ENCODE peak calls at places on chromosomes 2 and 18, in seven cellular contexts. One of them, this sample, is unnamed.
A peak's percentile ranks its signal among the peaks of the same experiment; 100 is the strongest.

GRCh38 chr18:63317982-63318881 is 1.3 kb downstream of the BCL2 start:
- DNase-seq in pancreas: peak; percentile 74
- DNase-seq in cardiac fibroblast: no peak
- DNase-seq in cardiac muscle cell: no peak
- DNase-seq in mesothelial cell of epicardium: peak; percentile 35
- DNase-seq in D721Med: no peak
- DNase-seq in MCF 10A: no peak
- DNase-seq in this sample: no peak

GRCh38 chr2:165833156-165833555 is 39.1 kb upstream of the GALNT3 start:
- DNase-seq in pancreas: no peak
- DNase-seq in cardiac fibroblast: peak; percentile 42
- DNase-seq in cardiac muscle cell: peak; percentile 59
- DNase-seq in mesothelial cell of epicardium: no peak
- DNase-seq in D721Med: no peak
- DNase-seq in MCF 10A: peak; percentile 74
- DNase-seq in this sample: no peak

GRCh38 chr2:32865399-32866068 is 81.2 kb upstream of the LTBP1 start:
- DNase-seq in pancreas: no peak
- DNase-seq in cardiac fibroblast: peak; percentile 66
- DNase-seq in cardiac muscle cell: peak; percentile 83
- DNase-seq in mesothelial cell of epicardium: no peak
- DNase-seq in D721Med: no peak
- DNase-seq in MCF 10A: peak; percentile 68
- DNase-seq in this sample: no peak

GRCh38 chr2:7634370-7634769 is 717.2 kb downstream of the RNF144A start:
- DNase-seq in pancreas: no peak
- DNase-seq in cardiac fibroblast: no peak
- DNase-seq in cardiac muscle cell: no peak
- DNase-seq in mesothelial cell of epicardium: no peak
- DNase-seq in D721Med: no peak
- DNase-seq in MCF 10A: no peak
- DNase-seq in this sample: no peak

GRCh38 chr2:58042486-58042970 is 4.1 kb upstream of the VRK2 start:
- DNase-seq in pancreas: no peak
- DNase-seq in cardiac fibroblast: peak; percentile 84
- DNase-seq in cardiac muscle cell: peak; percentile 92
- DNase-seq in mesothelial cell of epicardium: no peak
- DNase-seq in D721Med: no peak
- DNase-seq in MCF 10A: peak; percentile 92
- DNase-seq in this sample: no peak

GRCh38 chr18:79774111-79774510 is 23.6 kb upstream of the KCNG2 start:
- DNase-seq in pancreas: peak; percentile 32
- DNase-seq in cardiac fibroblast: no peak
- DNase-seq in cardiac muscle cell: no peak
- DNase-seq in mesothelial cell of epicardium: no peak
- DNase-seq in D721Med: no peak
- DNase-seq in MCF 10A: no peak
- DNase-seq in this sample: no peak

GRCh38 chr18:79380816-79381806 is 14.6 kb upstream of the NFATC1 start:
- DNase-seq in pancreas: peak; percentile 89
- DNase-seq in cardiac fibroblast: peak; percentile 57
- DNase-seq in cardiac muscle cell: peak; percentile 57
- DNase-seq in mesothelial cell of epicardium: no peak
- DNase-seq in D721Med: peak; percentile 99
- DNase-seq in MCF 10A: peak; percentile 54
- DNase-seq in this sample: no peak

GRCh38 chr2:176088048-176088936 is 4.2 kb upstream of the HOXD13 start:
- DNase-seq in pancreas: peak; percentile 82
- DNase-seq in cardiac fibroblast: peak; percentile 46
- DNase-seq in cardiac muscle cell: peak; percentile 48
- DNase-seq in mesothelial cell of epicardium: no peak
- DNase-seq in D721Med: no peak
- DNase-seq in MCF 10A: peak; percentile 66
- DNase-seq in this sample: no peak

GRCh38 chr2:111116016-111116746 is 4.5 kb upstream of the BCL2L11 start:
- DNase-seq in pancreas: no peak
- DNase-seq in cardiac fibroblast: no peak
- DNase-seq in cardiac muscle cell: no peak
- DNase-seq in mesothelial cell of epicardium: no peak
- DNase-seq in D721Med: no peak
- DNase-seq in MCF 10A: no peak
- DNase-seq in this sample: no peak

GRCh38 chr2:71720596-71721361 is 267.4 kb downstream of the DYSF start:
- DNase-seq in pancreas: no peak
- DNase-seq in cardiac fibroblast: no peak
- DNase-seq in cardiac muscle cell: no peak
- DNase-seq in mesothelial cell of epicardium: no peak
- DNase-seq in D721Med: no peak
- DNase-seq in MCF 10A: no peak
- DNase-seq in this sample: no peak

GRCh38 chr18:62435435-62436031 is 87.3 kb upstream of the ZCCHC2 start:
- DNase-seq in pancreas: no peak
- DNase-seq in cardiac fibroblast: no peak
- DNase-seq in cardiac muscle cell: no peak
- DNase-seq in mesothelial cell of epicardium: no peak
- DNase-seq in D721Med: no peak
- DNase-seq in MCF 10A: no peak
- DNase-seq in this sample: no peak

GRCh38 chr2:56770490-56770889 is 586.7 kb downstream of the CCDC85A start:
- DNase-seq in pancreas: no peak
- DNase-seq in cardiac fibroblast: peak; percentile 27
- DNase-seq in cardiac muscle cell: peak; percentile 41
- DNase-seq in mesothelial cell of epicardium: no peak
- DNase-seq in D721Med: no peak
- DNase-seq in MCF 10A: peak; percentile 8
- DNase-seq in this sample: no peak

GRCh38 chr2:241148239-241148638 is 1.0 kb downstream of the PASK start:
- DNase-seq in pancreas: no peak
- DNase-seq in cardiac fibroblast: no peak
- DNase-seq in cardiac muscle cell: no peak
- DNase-seq in mesothelial cell of epicardium: no peak
- DNase-seq in D721Med: no peak
- DNase-seq in MCF 10A: no peak
- DNase-seq in this sample: peak; percentile 38

GRCh38 chr2:4900242-4900641 is 791.9 kb upstream of the SOX11 start:
- DNase-seq in pancreas: no peak
- DNase-seq in cardiac fibroblast: no peak
- DNase-seq in cardiac muscle cell: no peak
- DNase-seq in mesothelial cell of epicardium: no peak
- DNase-seq in D721Med: no peak
- DNase-seq in MCF 10A: no peak
- DNase-seq in this sample: no peak

GRCh38 chr18:48336332-48336731 is 72.9 kb downstream of the ZBTB7C start:
- DNase-seq in pancreas: no peak
- DNase-seq in cardiac fibroblast: peak; percentile 20
- DNase-seq in cardiac muscle cell: peak; percentile 28
- DNase-seq in mesothelial cell of epicardium: no peak
- DNase-seq in D721Med: no peak
- DNase-seq in MCF 10A: no peak
- DNase-seq in this sample: no peak
- TF ChIP-seq CTCF in pancreas: no peak
- TF ChIP-seq CTCF in cardiac fibroblast: peak; percentile 20
- TF ChIP-seq CTCF in cardiac muscle cell: peak; percentile 34
- TF ChIP-seq CTCF in mesothelial cell of epicardium: no peak
- TF ChIP-seq CTCF in D721Med: no peak
- TF ChIP-seq CTCF in MCF 10A: no peak
- TF ChIP-seq CTCF in this sample: no peak

DNA sequence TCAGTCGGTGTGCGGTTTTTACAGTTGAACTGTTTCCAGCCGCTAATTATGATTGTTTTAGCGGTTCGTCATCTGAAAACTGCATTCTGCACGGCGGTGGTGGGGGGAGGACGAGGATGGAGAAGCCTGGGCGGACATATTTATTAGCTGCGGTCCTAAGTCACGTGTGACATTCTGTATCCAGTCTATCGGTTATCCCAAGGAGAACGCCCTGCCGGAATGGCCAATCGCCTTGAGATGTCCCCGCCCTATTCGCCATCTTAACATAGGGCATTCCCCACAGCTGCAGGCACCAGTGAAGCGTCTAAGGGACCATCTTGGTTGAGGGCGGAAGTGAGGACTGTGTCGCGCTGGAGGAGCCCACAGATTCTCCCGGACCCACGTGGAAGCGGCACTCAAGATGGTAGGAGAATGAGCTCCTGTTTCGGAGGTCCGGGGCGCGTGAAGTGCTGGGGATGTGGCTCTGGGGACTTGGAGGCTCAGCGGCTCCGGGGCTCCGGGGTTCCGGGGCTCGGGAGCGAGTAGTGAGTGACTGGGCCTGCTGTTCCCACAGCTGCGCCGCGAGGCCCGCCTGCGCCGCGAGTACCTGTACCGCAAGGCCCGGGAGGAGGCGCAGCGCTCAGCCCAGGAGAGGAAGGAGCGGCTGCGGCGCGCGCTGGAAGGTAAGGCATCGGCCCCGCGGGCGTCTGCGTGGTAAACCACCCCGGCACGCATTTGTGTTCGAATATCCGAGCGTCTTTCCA is at the start of gene IMP4:
- DNase-seq in pancreas: peak; percentile 87
- DNase-seq in cardiac fibroblast: peak; percentile 99
- DNase-seq in cardiac muscle cell: peak; percentile 100
- DNase-seq in mesothelial cell of epicardium: peak; percentile 87
- DNase-seq in D721Med: peak; percentile 76
- DNase-seq in MCF 10A: peak; percentile 99
- DNase-seq in this sample: peak; percentile 96
- TF ChIP-seq CTCF in pancreas: no peak
- TF ChIP-seq CTCF in cardiac fibroblast: peak; percentile 33
- TF ChIP-seq CTCF in cardiac muscle cell: peak; percentile 43
- TF ChIP-seq CTCF in mesothelial cell of epicardium: no peak
- TF ChIP-seq CTCF in D721Med: peak; percentile 6
- TF ChIP-seq CTCF in MCF 10A: no peak
- TF ChIP-seq CTCF in this sample: peak; percentile 74

GRCh38 chr18:7789853-7790552 is 222.9 kb downstream of the PTPRM start:
- DNase-seq in pancreas: no peak
- DNase-seq in cardiac fibroblast: peak; percentile 69
- DNase-seq in cardiac muscle cell: peak; percentile 67
- DNase-seq in mesothelial cell of epicardium: no peak
- DNase-seq in D721Med: peak; percentile 28
- DNase-seq in MCF 10A: peak; percentile 68
- DNase-seq in this sample: no peak
- TF ChIP-seq CTCF in pancreas: peak; percentile 35
- TF ChIP-seq CTCF in cardiac fibroblast: peak; percentile 56
- TF ChIP-seq CTCF in cardiac muscle cell: peak; percentile 60
- TF ChIP-seq CTCF in mesothelial cell of epicardium: peak; percentile 64
- TF ChIP-seq CTCF in D721Med: peak; percentile 47
- TF ChIP-seq CTCF in MCF 10A: peak; percentile 41
- TF ChIP-seq CTCF in this sample: peak; percentile 88

GRCh38 chr2:67986258-67986657 is 76.5 kb downstream of the C1D start:
- DNase-seq in pancreas: no peak
- DNase-seq in cardiac fibroblast: no peak
- DNase-seq in cardiac muscle cell: no peak
- DNase-seq in mesothelial cell of epicardium: no peak
- DNase-seq in D721Med: no peak
- DNase-seq in MCF 10A: no peak
- DNase-seq in this sample: no peak
- TF ChIP-seq CTCF in pancreas: no peak
- TF ChIP-seq CTCF in cardiac fibroblast: no peak
- TF ChIP-seq CTCF in cardiac muscle cell: no peak
- TF ChIP-seq CTCF in mesothelial cell of epicardium: no peak
- TF ChIP-seq CTCF in D721Med: no peak
- TF ChIP-seq CTCF in MCF 10A: no peak
- TF ChIP-seq CTCF in this sample: no peak

GRCh38 chr18:52869942-52870907 is 530.2 kb downstream of the DCC start:
- DNase-seq in pancreas: peak; percentile 48
- DNase-seq in cardiac fibroblast: no peak
- DNase-seq in cardiac muscle cell: no peak
- DNase-seq in mesothelial cell of epicardium: no peak
- DNase-seq in D721Med: no peak
- DNase-seq in MCF 10A: no peak
- DNase-seq in this sample: no peak
- TF ChIP-seq CTCF in pancreas: no peak
- TF ChIP-seq CTCF in cardiac fibroblast: no peak
- TF ChIP-seq CTCF in cardiac muscle cell: no peak
- TF ChIP-seq CTCF in mesothelial cell of epicardium: no peak
- TF ChIP-seq CTCF in D721Med: no peak
- TF ChIP-seq CTCF in MCF 10A: no peak
- TF ChIP-seq CTCF in this sample: no peak

DNA sequence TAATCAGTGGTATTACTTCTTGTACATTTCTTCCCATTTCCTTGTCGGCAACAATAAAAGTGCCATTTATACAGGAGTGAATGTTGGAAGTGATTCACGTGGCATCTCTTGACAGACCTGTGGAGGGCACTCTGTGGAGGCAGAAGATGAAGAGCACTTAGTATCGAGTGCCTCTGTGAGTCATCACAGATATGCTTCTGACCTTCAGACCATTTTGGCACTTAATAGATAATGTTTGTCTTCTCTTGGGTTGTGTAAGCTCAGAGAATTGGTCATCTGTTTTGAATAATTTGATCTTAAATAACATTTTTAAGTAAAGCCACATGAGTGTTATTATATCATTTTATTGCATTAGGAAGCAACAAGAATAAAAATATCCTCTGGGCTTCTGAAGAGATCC is 305.5 kb downstream of the PTPRM start:
- DNase-seq in pancreas: no peak
- DNase-seq in cardiac fibroblast: peak; percentile 46
- DNase-seq in cardiac muscle cell: peak; percentile 41
- DNase-seq in mesothelial cell of epicardium: no peak
- DNase-seq in D721Med: no peak
- DNase-seq in MCF 10A: peak; percentile 89
- DNase-seq in this sample: no peak
- TF ChIP-seq CTCF in pancreas: no peak
- TF ChIP-seq CTCF in cardiac fibroblast: peak; percentile 12
- TF ChIP-seq CTCF in cardiac muscle cell: peak; percentile 20
- TF ChIP-seq CTCF in mesothelial cell of epicardium: no peak
- TF ChIP-seq CTCF in D721Med: no peak
- TF ChIP-seq CTCF in MCF 10A: peak; percentile 15
- TF ChIP-seq CTCF in this sample: peak; percentile 59

GRCh38 chr2:215950009-215950408 is 63.3 kb downstream of the MREG start:
- DNase-seq in pancreas: no peak
- DNase-seq in cardiac fibroblast: peak; percentile 62
- DNase-seq in cardiac muscle cell: peak; percentile 59
- DNase-seq in mesothelial cell of epicardium: no peak
- DNase-seq in D721Med: no peak
- DNase-seq in MCF 10A: peak; percentile 64
- DNase-seq in this sample: no peak
- TF ChIP-seq CTCF in pancreas: no peak
- TF ChIP-seq CTCF in cardiac fibroblast: peak; percentile 54
- TF ChIP-seq CTCF in cardiac muscle cell: peak; percentile 63
- TF ChIP-seq CTCF in mesothelial cell of epicardium: peak; percentile 63
- TF ChIP-seq CTCF in D721Med: peak; percentile 54
- TF ChIP-seq CTCF in MCF 10A: peak; percentile 56
- TF ChIP-seq CTCF in this sample: peak; percentile 84

DNA sequence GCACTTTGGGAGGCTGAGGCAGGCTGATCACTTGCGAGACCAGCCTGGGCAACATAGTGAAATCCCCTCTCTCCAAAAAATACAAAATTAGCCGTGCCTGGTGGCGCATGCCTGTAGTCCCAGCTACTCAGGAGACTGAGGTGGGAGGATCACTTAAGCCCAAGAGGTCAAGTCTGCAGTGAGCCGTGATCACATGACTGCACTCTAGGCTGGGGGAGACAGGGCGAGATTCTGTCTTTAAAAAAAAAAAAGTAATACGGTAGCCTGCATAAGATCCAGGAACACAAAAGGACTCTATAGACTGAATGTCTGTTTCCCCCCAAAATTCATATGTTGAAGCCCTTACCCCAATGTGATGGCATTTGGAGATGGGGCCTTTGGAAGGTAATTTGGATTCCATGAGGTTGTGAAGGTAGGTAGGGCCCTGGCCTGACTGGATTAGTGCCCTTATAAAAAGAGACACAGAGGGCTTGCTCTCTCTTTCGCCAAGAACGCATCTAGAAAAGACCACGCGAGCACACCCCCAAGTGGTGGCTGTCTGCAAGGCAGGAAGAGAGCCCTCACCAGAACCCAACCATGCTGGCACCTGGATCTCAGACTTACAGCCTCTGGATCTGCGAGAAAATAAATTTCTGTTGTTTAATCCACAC is 17.0 kb downstream of the MBOAT2 start:
- DNase-seq in pancreas: no peak
- DNase-seq in cardiac fibroblast: no peak
- DNase-seq in cardiac muscle cell: no peak
- DNase-seq in mesothelial cell of epicardium: no peak
- DNase-seq in D721Med: no peak
- DNase-seq in MCF 10A: no peak
- DNase-seq in this sample: no peak
- TF ChIP-seq CTCF in pancreas: no peak
- TF ChIP-seq CTCF in cardiac fibroblast: peak; percentile 22
- TF ChIP-seq CTCF in cardiac muscle cell: peak; percentile 28
- TF ChIP-seq CTCF in mesothelial cell of epicardium: no peak
- TF ChIP-seq CTCF in D721Med: peak; percentile 20
- TF ChIP-seq CTCF in MCF 10A: no peak
- TF ChIP-seq CTCF in this sample: peak; percentile 45

This sample was measured in chondrocyte.